ENCODE peak calls at places on chromosomes 1 and 21, in four cellular contexts. One of them, this sample, is unnamed.

GRCh38 chr1:213057264-213058059 is 6.4 kb downstream of the RPS6KC1 start:
- DNase-seq in HEK293T: no peak
- DNase-seq in GM12878: no peak
- DNase-seq in HepG2: peak
- DNase-seq in this sample: no peak

GRCh38 chr1:165114022-165114888 is 242.3 kb downstream of the LMX1A start:
- DNase-seq in HEK293T: peak
- DNase-seq in GM12878: no peak
- DNase-seq in HepG2: peak
- DNase-seq in this sample: peak

GRCh38 chr21:46598563-46599250 is 6.2 kb downstream of the S100B start:
- DNase-seq in HEK293T: no peak
- DNase-seq in GM12878: no peak
- DNase-seq in HepG2: no peak
- DNase-seq in this sample: no peak

GRCh38 chr1:198598796-198599321 is 40.0 kb upstream of the PTPRC start:
- DNase-seq in HEK293T: no peak
- DNase-seq in GM12878: peak
- DNase-seq in HepG2: no peak
- DNase-seq in this sample: peak

GRCh38 chr1:165352442-165353293 is 3.8 kb downstream of the LMX1A start:
- DNase-seq in HEK293T: no peak
- DNase-seq in GM12878: no peak
- DNase-seq in HepG2: no peak
- DNase-seq in this sample: no peak

GRCh38 chr1:45894921-45895320 is 91.5 kb downstream of the MAST2 start:
- DNase-seq in HEK293T: no peak
- DNase-seq in GM12878: no peak
- DNase-seq in HepG2: no peak
- DNase-seq in this sample: no peak

GRCh38 chr1:154812911-154813816 is 56.9 kb downstream of the KCNN3 start:
- DNase-seq in HEK293T: no peak
- DNase-seq in GM12878: no peak
- DNase-seq in HepG2: no peak
- DNase-seq in this sample: peak

GRCh38 chr1:84975035-84975434 is 21.9 kb downstream of the MCOLN2 start:
- DNase-seq in HEK293T: no peak
- DNase-seq in GM12878: no peak
- DNase-seq in HepG2: no peak
- DNase-seq in this sample: no peak

GRCh38 chr1:42844592-42845140 is 1.7 kb upstream of the ZNF691 start:
- DNase-seq in HEK293T: no peak
- DNase-seq in GM12878: no peak
- DNase-seq in HepG2: no peak
- DNase-seq in this sample: no peak

GRCh38 chr1:85580046-85580411 is 532 bp upstream of the CCN1 start:
- DNase-seq in HEK293T: no peak
- DNase-seq in GM12878: no peak
- DNase-seq in HepG2: peak
- DNase-seq in this sample: no peak

GRCh38 chr1:2127181-2128145 is 67.1 kb downstream of the FAAP20 start:
- DNase-seq in HEK293T: no peak
- DNase-seq in GM12878: no peak
- DNase-seq in HepG2: no peak
- DNase-seq in this sample: no peak

GRCh38 chr1:1895456-1896333 is 4.8 kb upstream of the GNB1 start:
- DNase-seq in HEK293T: no peak
- DNase-seq in GM12878: no peak
- DNase-seq in HepG2: no peak
- DNase-seq in this sample: no peak

GRCh38 chr1:234168061-234168724 is 205.1 kb upstream of the COA6 start:
- DNase-seq in HEK293T: no peak
- DNase-seq in GM12878: no peak
- DNase-seq in HepG2: no peak
- DNase-seq in this sample: no peak

GRCh38 chr21:42317826-42318746 is 2.9 kb upstream of the TFF3 start:
- DNase-seq in HEK293T: no peak
- DNase-seq in GM12878: no peak
- DNase-seq in HepG2: no peak
- DNase-seq in this sample: no peak

GRCh38 chr1:155759966-155760630 is 71.2 kb downstream of the DAP3 start:
- DNase-seq in HEK293T: no peak
- DNase-seq in GM12878: no peak
- DNase-seq in HepG2: no peak
- DNase-seq in this sample: no peak

GRCh38 chr1:61227857-61228557 is 145.6 kb downstream of the NFIA start:
- DNase-seq in HEK293T: no peak
- DNase-seq in GM12878: no peak
- DNase-seq in HepG2: no peak
- DNase-seq in this sample: no peak

GRCh38 chr1:48566492-48566891 is 94.5 kb upstream of the SPATA6 start:
- DNase-seq in HEK293T: no peak
- DNase-seq in GM12878: no peak
- DNase-seq in HepG2: no peak
- DNase-seq in this sample: no peak

GRCh38 chr1:34268311-34269042 is 91.8 kb downstream of the C1orf94 start:
- DNase-seq in HEK293T: no peak
- DNase-seq in GM12878: no peak
- DNase-seq in HepG2: no peak
- DNase-seq in this sample: no peak

GRCh38 chr1:88979054-88979748 is 13.2 kb downstream of the KYAT3 start:
- DNase-seq in HEK293T: no peak
- DNase-seq in GM12878: no peak
- DNase-seq in HepG2: no peak
- DNase-seq in this sample: no peak

GRCh38 chr1:22889213-22889827 is 83.3 kb downstream of the LACTBL1 start:
- DNase-seq in HEK293T: peak
- DNase-seq in GM12878: no peak
- DNase-seq in HepG2: peak
- DNase-seq in this sample: peak

GRCh38 chr1:117658676-117659075 is 52.8 kb downstream of the TENT5C start:
- DNase-seq in HEK293T: no peak
- DNase-seq in GM12878: peak
- DNase-seq in HepG2: no peak
- DNase-seq in this sample: no peak

GRCh38 chr1:223844962-223845809 is 561 bp downstream of the TP53BP2 start:
- DNase-seq in HEK293T: peak
- DNase-seq in GM12878: no peak
- DNase-seq in HepG2: peak
- DNase-seq in this sample: no peak

GRCh38 chr1:12339861-12340557 is 110.2 kb downstream of the VPS13D start:
- DNase-seq in HEK293T: peak
- DNase-seq in GM12878: no peak
- DNase-seq in HepG2: no peak
- DNase-seq in this sample: no peak

GRCh38 chr1:12056331-12056841 is 6.7 kb upstream of the TNFRSF8 start:
- DNase-seq in HEK293T: no peak
- DNase-seq in GM12878: peak
- DNase-seq in HepG2: no peak
- DNase-seq in this sample: no peak

GRCh38 chr1:235050911-235051360 is 77.7 kb downstream of the TOMM20 start:
- DNase-seq in HEK293T: peak
- DNase-seq in GM12878: no peak
- DNase-seq in HepG2: no peak
- DNase-seq in this sample: peak

GRCh38 chr1:151822404-151822803 is 9.2 kb downstream of the RORC start:
- DNase-seq in HEK293T: no peak
- DNase-seq in GM12878: no peak
- DNase-seq in HepG2: no peak
- DNase-seq in this sample: peak

GRCh38 chr1:225435487-225435886 is 7.6 kb upstream of the LBR start:
- DNase-seq in HEK293T: no peak
- DNase-seq in GM12878: no peak
- DNase-seq in HepG2: no peak
- DNase-seq in this sample: no peak
- TF ChIP-seq FOXK2 in HEK293T: no peak
- TF ChIP-seq FOXK2 in GM12878: no peak
- TF ChIP-seq FOXK2 in HepG2: no peak
- TF ChIP-seq FOXK2 in this sample: no peak

DNA sequence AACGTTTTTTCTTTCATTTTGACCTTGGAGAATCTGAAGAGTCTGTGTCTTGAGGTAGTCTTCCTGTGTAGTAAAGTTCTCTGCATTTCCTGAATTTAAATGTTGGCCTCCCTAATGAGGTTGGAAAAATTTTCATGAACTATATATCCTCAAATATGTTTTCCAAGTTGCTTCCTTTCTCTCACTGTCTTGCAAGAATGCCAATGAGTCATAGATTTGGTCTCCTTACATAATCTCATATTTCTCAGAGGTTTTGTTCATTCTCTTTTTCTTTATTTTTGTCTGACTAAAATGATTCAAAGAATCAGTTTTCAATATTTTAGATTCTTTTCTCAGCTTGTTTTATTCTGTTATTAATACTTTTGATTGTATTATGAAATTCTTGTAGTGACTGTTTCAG is 87.6 kb downstream of the DRAM2 start:
- DNase-seq in HEK293T: no peak
- DNase-seq in GM12878: no peak
- DNase-seq in HepG2: no peak
- DNase-seq in this sample: no peak
- TF ChIP-seq FOXK2 in HEK293T: no peak
- TF ChIP-seq FOXK2 in GM12878: no peak
- TF ChIP-seq FOXK2 in HepG2: no peak
- TF ChIP-seq FOXK2 in this sample: no peak

GRCh38 chr1:81664341-81664740 is 136.4 kb upstream of the ADGRL2 start:
- DNase-seq in HEK293T: no peak
- DNase-seq in GM12878: no peak
- DNase-seq in HepG2: no peak
- DNase-seq in this sample: no peak
- TF ChIP-seq FOXK2 in HEK293T: no peak
- TF ChIP-seq FOXK2 in GM12878: no peak
- TF ChIP-seq FOXK2 in HepG2: no peak
- TF ChIP-seq FOXK2 in this sample: no peak

GRCh38 chr1:17460265-17460664 is 20.8 kb upstream of the RCC2 start:
- DNase-seq in HEK293T: no peak
- DNase-seq in GM12878: no peak
- DNase-seq in HepG2: no peak
- DNase-seq in this sample: no peak

GRCh38 chr1:17463991-17464390 is 24.5 kb upstream of the RCC2 start:
- DNase-seq in HEK293T: no peak
- DNase-seq in GM12878: no peak
- DNase-seq in HepG2: no peak
- DNase-seq in this sample: no peak

GRCh38 chr1:17462677-17463076 is 23.2 kb upstream of the RCC2 start:
- DNase-seq in HEK293T: no peak
- DNase-seq in GM12878: no peak
- DNase-seq in HepG2: no peak
- DNase-seq in this sample: no peak

GRCh38 chr1:17458794-17459193 is 19.3 kb upstream of the RCC2 start:
- DNase-seq in HEK293T: no peak
- DNase-seq in GM12878: no peak
- DNase-seq in HepG2: no peak
- DNase-seq in this sample: no peak
- TF ChIP-seq FOXK2 in HEK293T: no peak
- TF ChIP-seq FOXK2 in GM12878: no peak
- TF ChIP-seq FOXK2 in HepG2: no peak
- TF ChIP-seq FOXK2 in this sample: no peak

GRCh38 chr1:184163674-184164470 is 112.3 kb downstream of the TSEN15 start:
- DNase-seq in HEK293T: no peak
- DNase-seq in GM12878: peak
- DNase-seq in HepG2: no peak
- DNase-seq in this sample: no peak
- TF ChIP-seq FOXK2 in HEK293T: no peak
- TF ChIP-seq FOXK2 in GM12878: no peak
- TF ChIP-seq FOXK2 in HepG2: no peak
- TF ChIP-seq FOXK2 in this sample: no peak

GRCh38 chr1:66532798-66533783 is 862 bp upstream of the SGIP1 start:
- DNase-seq in HEK293T: no peak
- DNase-seq in GM12878: no peak
- DNase-seq in HepG2: no peak
- DNase-seq in this sample: peak
- TF ChIP-seq FOXK2 in HEK293T: no peak
- TF ChIP-seq FOXK2 in GM12878: no peak
- TF ChIP-seq FOXK2 in HepG2: no peak
- TF ChIP-seq FOXK2 in this sample: no peak

GRCh38 chr1:63523738-63524137 is 413 bp downstream of the EFCAB7 start:
- DNase-seq in HEK293T: peak
- DNase-seq in GM12878: no peak
- DNase-seq in HepG2: no peak
- DNase-seq in this sample: no peak
- TF ChIP-seq FOXK2 in HEK293T: no peak
- TF ChIP-seq FOXK2 in GM12878: no peak
- TF ChIP-seq FOXK2 in HepG2: no peak
- TF ChIP-seq FOXK2 in this sample: no peak

This sample was measured in K562.